ENCODE peak calls at places on chromosome 10, in four cellular contexts. Y is caudate nucleus, L is cardiac septum, R is lung microvascular endothelial cell. W is an unnamed sample.

GRCh38 chr10:133616371-133617130 is 10.0 kb downstream of the FRG2B start:
- DNase-seq in Y (no peak), L (no peak), R (no peak), W (no peak)

GRCh38 chr10:131848296-131848695 is 52.5 kb upstream of the PPP2R2D start:
- DNase-seq in Y (no peak), L (peak; percentile 36), R (no peak), W (no peak)

GRCh38 chr10:89119651-89120050 is 87.5 kb downstream of the CH25H start:
- DNase-seq in Y (no peak), L (no peak), R (peak; percentile 52), W (no peak)

GRCh38 chr10:36538945-36539586 is 586.3 kb upstream of the ANKRD30A start:
- DNase-seq in Y (no peak), L (no peak), R (peak; percentile 100), W (no peak)

GRCh38 chr10:111983970-111984525 is 199.5 kb downstream of the GPAM start:
- DNase-seq in Y (no peak), L (no peak), R (no peak), W (no peak)

GRCh38 chr10:109374215-109374614 is 549.1 kb downstream of the XPNPEP1 start:
- DNase-seq in Y (no peak), L (no peak), R (no peak), W (no peak)

GRCh38 chr10:4527281-4527960 is 298.6 kb upstream of the AKR1E2 start:
- DNase-seq in Y (no peak), L (no peak), R (no peak), W (no peak)

GRCh38 chr10:25028711-25029110 is 12.3 kb downstream of the THNSL1 start:
- DNase-seq in Y (no peak), L (no peak), R (no peak), W (no peak)

GRCh38 chr10:131743190-131744151 is 157.3 kb upstream of the PPP2R2D start:
- DNase-seq in Y (no peak), L (peak; percentile 63), R (no peak), W (no peak)

W was measured in SK-N-DZ.